ENCODE peak calls at places on chromosomes 7 and 10, in five cellular contexts. R, V, L, J and K are unnamed samples. For H3K4me1, the result is how much of the 10 kb centered on the place peaks cover.

GRCh38 chr10:4661572-4662255 is 164.3 kb upstream of the AKR1E2 start:
- DNase-seq in J (no peak), L (no peak), V (no peak), R (peak), K (no peak)

GRCh38 chr7:22329816-22330524 is 27.0 kb downstream of the RAPGEF5 start:
- DNase-seq in J (no peak), R (no peak), L (no peak), V (peak), K (no peak)

GRCh38 chr7:111198255-111198654 is 107.3 kb downstream of the LRRN3 start:
- DNase-seq in J (peak), L (no peak), V (no peak), R (no peak), K (no peak)

GRCh38 chr7:75847707-75848106 is 31.1 kb upstream of the RHBDD2 start:
- DNase-seq in V (no peak), J (no peak), R (no peak), L (no peak), K (no peak)

GRCh38 chr7:115269486-115269885 is 347.6 kb downstream of the MDFIC start:
- DNase-seq in R (no peak), L (no peak), J (no peak), V (no peak), K (no peak)

GRCh38 chr10:114751856-114752255 is 69.7 kb upstream of the FHIP2A start:
- DNase-seq in V (no peak), R (no peak), L (no peak), J (no peak), K (no peak)

GRCh38 chr7:158409816-158410330 is 177.8 kb downstream of the PTPRN2 start:
- DNase-seq in J (no peak), L (no peak), R (no peak), V (no peak), K (peak)

GRCh38 chr7:130853503-130854279 is 119.7 kb upstream of the KLF14 start:
- DNase-seq in V (no peak), R (no peak), J (peak), L (no peak), K (no peak)

GRCh38 chr10:73717564-73717963 is 19.7 kb upstream of the AGAP5 start:
- DNase-seq in J (no peak), V (no peak), L (no peak), R (no peak), K (no peak)

GRCh38 chr10:30392564-30392990 is 41.4 kb upstream of the MAP3K8 start:
- DNase-seq in J (peak), L (peak), R (peak), V (peak), K (peak)

DNA sequence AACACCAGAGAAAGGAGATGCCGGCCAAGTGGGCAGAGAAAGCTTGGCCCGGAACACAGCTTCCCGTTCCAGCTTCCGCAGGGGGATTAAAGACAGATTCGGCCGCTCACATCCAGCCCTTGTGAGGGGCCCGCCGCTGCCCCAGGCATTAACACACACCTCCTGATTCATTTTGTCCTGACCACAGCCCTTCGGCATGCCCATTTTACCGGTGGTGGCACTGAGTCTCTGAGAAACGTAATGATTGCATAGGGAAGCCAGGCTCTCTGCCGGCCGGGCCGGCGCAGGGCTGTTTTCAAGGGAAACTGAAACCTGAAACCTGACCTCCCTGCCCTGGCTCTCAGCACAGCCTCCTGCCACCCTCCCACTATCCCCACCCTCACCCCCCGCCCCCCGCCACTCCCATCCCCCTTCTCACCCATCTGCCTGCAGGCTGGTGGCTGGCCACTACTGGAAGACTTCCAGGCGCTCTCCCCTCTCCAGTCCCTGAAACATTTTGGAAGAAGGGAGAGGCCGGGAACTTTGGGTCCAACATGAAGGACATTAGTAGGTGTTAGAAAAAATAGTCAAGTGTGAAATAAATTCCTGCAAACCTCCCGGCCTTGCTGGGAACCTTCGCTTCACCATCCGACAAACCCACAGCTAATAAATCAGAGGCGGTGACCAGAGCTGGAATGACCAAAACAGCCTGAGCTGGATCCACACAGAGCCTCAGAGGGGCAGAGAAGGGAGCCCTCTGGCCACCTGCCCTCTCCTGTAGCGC is 83.5 kb upstream of the CUX1 start:
- DNase-seq in L (no peak), R (no peak), J (no peak), V (peak), K (peak)
- H3K4me3 ChIP-seq in L (no peak), R (peak), J (no peak), V (no peak), K (no peak)

DNA sequence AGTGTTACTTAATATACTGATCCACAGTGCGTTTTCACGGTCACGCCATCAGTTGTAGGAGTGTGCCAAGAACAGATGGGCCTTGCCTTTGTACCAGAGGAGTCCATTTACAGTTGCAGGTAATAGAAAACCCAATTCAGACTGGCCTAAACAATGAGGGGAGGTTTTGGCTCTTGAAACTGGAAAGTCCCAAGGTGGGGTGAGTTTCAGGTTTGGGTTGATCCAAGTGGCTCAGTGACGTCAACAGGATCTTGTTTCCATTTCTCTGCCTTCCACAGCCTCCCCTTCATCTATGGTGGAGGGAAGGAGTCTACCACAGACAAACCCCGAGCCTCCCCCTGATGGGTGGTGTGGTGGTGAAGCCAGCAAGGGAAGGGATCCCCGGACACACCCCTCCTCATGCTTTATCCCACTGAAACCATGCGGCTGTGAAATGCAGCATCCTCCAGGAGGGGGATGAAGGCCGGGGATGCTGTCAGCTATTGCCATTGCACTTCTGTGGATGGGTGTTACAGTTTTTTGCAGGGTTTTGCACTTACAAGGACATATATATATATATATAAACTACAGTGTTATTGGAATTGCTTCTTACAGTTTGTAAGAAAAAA is 14.8 kb upstream of the SH2D4B start:
- DNase-seq in L (no peak), J (no peak), R (no peak), V (no peak), K (no peak)
- H3K4me1 ChIP-seq in L (under half), J (half or more), R (under half), V (under half), K (under half)

GRCh38 chr7:17660116-17660515 is 280.2 kb downstream of the SNX13 start:
- DNase-seq in V (no peak), R (no peak), J (no peak), L (no peak), K (no peak)

GRCh38 chr7:17659126-17659525 is 281.2 kb downstream of the SNX13 start:
- DNase-seq in L (no peak), V (no peak), J (no peak), R (no peak), K (no peak)

GRCh38 chr7:17665029-17665428 is 275.3 kb downstream of the SNX13 start:
- DNase-seq in L (no peak), J (no peak), V (no peak), R (no peak), K (no peak)

GRCh38 chr7:17661982-17662585 is 278.2 kb downstream of the SNX13 start:
- DNase-seq in R (no peak), J (no peak), L (no peak), V (no peak), K (no peak)

GRCh38 chr7:17663056-17663675 is 277.1 kb downstream of the SNX13 start:
- DNase-seq in J (peak), L (no peak), V (no peak), R (no peak), K (no peak)
- H3K4me3 ChIP-seq in J (no peak), L (no peak), V (no peak), R (no peak), K (no peak)

DNA sequence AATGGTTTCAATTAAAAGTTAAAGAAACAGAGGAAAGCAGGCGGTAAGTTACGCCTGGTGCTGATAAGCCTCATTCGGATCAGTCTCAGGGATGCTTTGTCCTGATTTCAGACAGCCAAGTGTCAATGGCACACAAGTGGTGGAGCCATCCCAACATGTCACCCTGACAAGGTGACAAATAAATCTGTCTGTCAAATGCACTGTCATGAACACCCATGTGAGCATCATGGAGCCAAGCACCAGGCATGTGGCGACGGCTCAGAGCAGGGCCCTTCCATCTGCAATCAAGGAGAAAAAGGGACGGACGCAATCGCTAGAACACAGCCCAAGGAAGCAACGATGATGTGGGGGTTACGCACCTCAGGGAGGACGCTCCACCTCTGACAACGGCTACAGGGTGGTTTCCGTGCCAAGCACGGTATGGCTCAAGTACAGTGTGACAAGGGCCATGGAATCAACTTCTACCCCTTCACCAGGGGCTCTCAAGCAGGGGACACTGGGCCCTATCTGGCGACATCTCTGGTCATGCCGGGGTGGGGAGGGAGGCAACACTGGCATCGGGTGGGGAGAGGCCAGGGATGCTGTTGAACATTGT is 66.2 kb downstream of the CTBP2 start:
- DNase-seq in L (no peak), V (no peak), R (no peak), J (no peak), K (no peak)
- H3K4me1 ChIP-seq in L (under half), V (under half), R (under half), J (under half), K (under half)

GRCh38 chr7:119572132-119572531 is 700.8 kb upstream of the KCND2 start:
- DNase-seq in R (no peak), V (peak), L (no peak), J (no peak), K (no peak)
- H3K4me3 ChIP-seq in R (no peak), V (no peak), L (no peak), J (no peak), K (no peak)